ENCODE peak calls at places on chromosomes 13 and 19, in eight cellular contexts. P is endothelial cell of umbilical vein, W is breast epithelium, H is GM12891, X is suprapubic skin, R is transverse colon, Z is HCT116, N is spleen. J is an unnamed sample.

GRCh38 chr19:8445488-8446001 is 770 bp downstream of the HNRNPM start:
- DNase-seq in N (peak), X (no peak), H (no peak), R (peak), W (peak), Z (no peak), P (peak), J (peak)

GRCh38 chr19:18478545-18479311 is 40.8 kb upstream of the ISYNA1 start:
- DNase-seq in R (peak), H (peak), Z (no peak), N (peak), P (no peak), W (peak), X (peak), J (peak)

GRCh38 chr13:28137556-28137955 is 789 bp upstream of the PAN3 start:
- DNase-seq in X (no peak), P (no peak), R (no peak), N (no peak), Z (no peak), H (no peak), W (no peak), J (no peak)

GRCh38 chr19:21602105-21602658 is 96.8 kb downstream of the ZNF429 start:
- DNase-seq in P (no peak), Z (no peak), H (no peak), X (no peak), R (no peak), W (no peak), N (no peak), J (no peak)

GRCh38 chr19:925912-926594 is at the start of gene ARID3A:
- DNase-seq in P (no peak), H (no peak), R (peak), N (peak), W (no peak), Z (no peak), X (no peak), J (peak)

GRCh38 chr13:114032121-114032799 is 58.4 kb upstream of the C13orf46 start:
- DNase-seq in P (peak), H (no peak), N (no peak), X (no peak), R (no peak), W (no peak), Z (no peak), J (no peak)

GRCh38 chr19:18433039-18433691 is 4.8 kb downstream of the ISYNA1 start:
- DNase-seq in P (no peak), N (peak), R (no peak), W (no peak), X (no peak), H (no peak), Z (no peak), J (peak)

GRCh38 chr19:55642153-55643002 is 1.1 kb upstream of the ZNF581 start:
- DNase-seq in N (peak), W (no peak), P (no peak), H (no peak), X (no peak), R (peak), Z (no peak), J (peak)

GRCh38 chr19:6065685-6066365 is 44.5 kb downstream of the RFX2 start:
- DNase-seq in H (no peak), P (peak), X (peak), Z (no peak), N (no peak), R (peak), W (no peak), J (no peak)

GRCh38 chr13:108947551-108948030 is 318.2 kb downstream of the MYO16 start:
- DNase-seq in P (no peak), H (no peak), R (no peak), N (no peak), W (peak), Z (no peak), X (peak), J (peak)

GRCh38 chr13:29465741-29466293 is 129.7 kb downstream of the SLC7A1 start:
- DNase-seq in Z (no peak), R (no peak), W (peak), X (no peak), H (no peak), P (no peak), N (peak), J (peak)

GRCh38 chr13:102580552-102581169 is 16.1 kb upstream of the TPP2 start:
- DNase-seq in W (no peak), P (peak), R (no peak), Z (peak), N (no peak), X (no peak), H (no peak), J (no peak)

GRCh38 chr13:27043013-27043412 is 128.6 kb downstream of the USP12 start:
- DNase-seq in X (no peak), P (peak), W (peak), R (no peak), Z (peak), H (no peak), N (no peak), J (peak)

GRCh38 chr13:109412232-109412935 is 374.0 kb downstream of the IRS2 start:
- DNase-seq in N (no peak), R (peak), H (no peak), Z (peak), W (no peak), P (peak), X (no peak), J (no peak)

GRCh38 chr13:36131931-36132297 is 732 bp upstream of the DCLK1 start:
- DNase-seq in Z (no peak), X (peak), R (no peak), W (no peak), H (no peak), N (no peak), P (no peak), J (peak)

GRCh38 chr19:8578642-8579265 is 1.5 kb upstream of the MYO1F start:
- DNase-seq in Z (peak), X (peak), W (peak), N (peak), R (peak), H (peak), P (peak), J (peak)

GRCh38 chr13:106874308-106874707 is 306.4 kb upstream of the ARGLU1 start:
- DNase-seq in P (no peak), R (no peak), N (no peak), X (no peak), H (no peak), Z (no peak), W (no peak), J (no peak)

GRCh38 chr13:27139565-27139964 is 32.0 kb downstream of the USP12 start:
- DNase-seq in X (no peak), Z (no peak), H (no peak), W (no peak), N (no peak), P (no peak), R (no peak), J (no peak)

GRCh38 chr19:43725468-43725867 is 9.6 kb downstream of the IRGC start:
- DNase-seq in Z (no peak), H (no peak), W (no peak), P (peak), R (no peak), N (no peak), X (no peak), J (no peak)

GRCh38 chr19:5927439-5927821 is 13.4 kb downstream of the CAPS start:
- DNase-seq in R (no peak), Z (no peak), P (no peak), X (no peak), H (peak), N (no peak), W (no peak), J (no peak)

GRCh38 chr13:66665991-66666390 is 564.1 kb downstream of the PCDH9 start:
- DNase-seq in X (no peak), R (no peak), P (peak), W (peak), N (no peak), H (no peak), Z (no peak), J (no peak)

GRCh38 chr19:51549533-51550324 is 18.3 kb upstream of the SIGLEC6 start:
- DNase-seq in Z (no peak), H (no peak), R (no peak), N (no peak), W (no peak), P (no peak), X (no peak), J (no peak)

GRCh38 chr13:100305398-100305797 is 216.5 kb downstream of the PCCA start:
- DNase-seq in X (no peak), Z (no peak), R (no peak), W (no peak), H (no peak), P (no peak), N (no peak), J (no peak)

GRCh38 chr13:30453727-30454126 is 12.0 kb downstream of the HMGB1 start:
- DNase-seq in W (no peak), N (no peak), R (no peak), P (no peak), H (no peak), X (no peak), Z (no peak), J (no peak)

GRCh38 chr19:10421240-10421948 is 1.1 kb downstream of the PDE4A start:
- DNase-seq in X (no peak), N (no peak), H (no peak), W (no peak), R (no peak), Z (no peak), P (no peak), J (no peak)

GRCh38 chr19:14337510-14337909 is 43.7 kb upstream of the ADGRE5 start:
- DNase-seq in R (peak), H (no peak), X (no peak), P (peak), Z (peak), N (no peak), W (no peak), J (no peak)

GRCh38 chr13:23867027-23867491 is 22.1 kb downstream of the MIPEP start:
- DNase-seq in Z (no peak), R (no peak), H (no peak), P (peak), X (no peak), N (no peak), W (no peak), J (no peak)

GRCh38 chr13:68234278-68234677 is 1004.1 kb upstream of the PCDH9 start:
- DNase-seq in R (no peak), X (no peak), Z (no peak), W (no peak), H (no peak), P (peak), N (no peak), J (no peak)

GRCh38 chr19:40392123-40392522 is 2.1 kb upstream of the HIPK4 start:
- DNase-seq in H (no peak), R (no peak), P (no peak), W (no peak), N (no peak), X (no peak), Z (no peak), J (no peak)

GRCh38 chr19:34838753-34839431 is 65.9 kb upstream of the ZNF599 start:
- DNase-seq in W (no peak), H (no peak), R (peak), N (peak), P (peak), X (no peak), Z (no peak), J (no peak)

GRCh38 chr13:65710514-65710913 is 1519.6 kb downstream of the PCDH9 start:
- DNase-seq in R (no peak), W (no peak), N (no peak), H (no peak), Z (no peak), X (no peak), P (no peak), J (no peak)

GRCh38 chr13:23753523-23753922 is 135.7 kb downstream of the MIPEP start:
- DNase-seq in W (no peak), Z (no peak), P (no peak), N (no peak), H (no peak), X (no peak), R (no peak), J (no peak)

GRCh38 chr19:54262066-54262465 is 5.0 kb upstream of the LILRB5 start:
- DNase-seq in W (no peak), X (peak), H (no peak), N (no peak), Z (no peak), P (no peak), R (no peak), J (peak)

GRCh38 chr19:1941146-1942077 is at the start of gene CSNK1G2:
- DNase-seq in R (peak), N (peak), H (no peak), W (peak), X (no peak), P (no peak), Z (no peak), J (no peak)

GRCh38 chr13:98915563-98916348 is 62.1 kb downstream of the DOCK9 start:
- DNase-seq in Z (no peak), P (no peak), R (no peak), X (no peak), H (no peak), W (no peak), N (no peak), J (no peak)

GRCh38 chr19:49930483-49931011 is 1.2 kb upstream of the NUP62 start:
- DNase-seq in Z (peak), P (no peak), W (no peak), X (no peak), R (peak), N (peak), H (no peak), J (no peak)

GRCh38 chr19:52991484-52991883 is 22.2 kb upstream of the ERVV-1 start:
- DNase-seq in Z (no peak), R (no peak), N (no peak), W (no peak), X (no peak), H (no peak), P (peak), J (no peak)

GRCh38 chr19:14218615-14219330 is 12.8 kb upstream of the ADGRL1 start:
- DNase-seq in P (no peak), H (no peak), W (no peak), N (no peak), Z (no peak), R (no peak), X (no peak), J (no peak)

GRCh38 chr13:43787998-43788397 is 1.2 kb upstream of the ENOX1 start:
- DNase-seq in P (peak), H (no peak), Z (peak), R (no peak), W (no peak), N (no peak), X (no peak), J (no peak)

GRCh38 chr13:43785681-43786471 is 896 bp downstream of the ENOX1 start:
- DNase-seq in R (peak), W (peak), Z (no peak), P (peak), N (peak), H (peak), X (peak), J (peak)

GRCh38 chr13:43787518-43787891 is 733 bp upstream of the ENOX1 start:
- DNase-seq in Z (no peak), R (no peak), H (no peak), P (no peak), N (no peak), W (no peak), X (no peak), J (no peak)

GRCh38 chr13:43786472-43786765 is 353 bp downstream of the ENOX1 start:
- DNase-seq in N (no peak), H (no peak), W (no peak), R (no peak), X (peak), P (no peak), Z (no peak), J (no peak)

GRCh38 chr13:43786766-43787517 is at the start of gene ENOX1:
- DNase-seq in N (peak), Z (peak), H (peak), W (no peak), P (peak), X (peak), R (peak), J (peak)
- TF ChIP-seq POLR2AphosphoS5 in N (no peak), Z (no peak), H (no peak), W (peak), P (no peak), X (no peak), R (no peak), J (peak)

DNA sequence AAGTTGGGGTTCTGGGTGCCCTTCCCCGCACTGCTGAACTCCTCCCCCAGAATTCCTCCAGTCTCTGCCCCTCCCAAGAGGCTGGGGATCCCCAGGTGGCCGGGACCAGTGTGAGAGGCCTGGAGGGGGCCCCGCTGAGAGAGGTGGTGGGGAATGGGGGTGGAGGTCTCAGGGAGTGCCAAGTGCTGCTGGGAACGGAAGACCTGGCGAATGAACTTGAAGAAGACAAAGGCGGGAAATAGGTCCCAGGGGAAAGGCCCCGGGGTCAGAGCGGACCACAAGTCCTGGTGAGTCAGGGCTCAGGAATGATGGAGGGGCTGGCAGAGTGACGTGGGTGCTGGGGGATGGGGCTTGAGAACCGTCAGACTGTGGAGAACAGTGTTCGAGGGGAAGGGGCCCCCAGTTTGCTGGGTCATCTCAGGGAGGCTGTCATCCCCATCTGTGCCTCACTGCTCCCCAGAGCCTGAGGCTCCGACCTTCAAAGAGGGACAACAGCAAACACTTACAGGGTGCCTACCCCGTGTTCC is 15.8 kb upstream of the SEMA6B start:
- DNase-seq in Z (no peak), R (no peak), P (peak), N (no peak), X (no peak), H (no peak), W (peak), J (peak)
- TF ChIP-seq POLR2AphosphoS5 in Z (no peak), R (no peak), P (peak), N (peak), X (peak), H (no peak), W (peak), J (no peak)

GRCh38 chr13:50459658-50460057 is 383.8 kb downstream of the DLEU7 start:
- DNase-seq in W (no peak), Z (no peak), R (no peak), X (no peak), H (no peak), N (no peak), P (no peak), J (no peak)
- TF ChIP-seq POLR2AphosphoS5 in W (no peak), Z (no peak), R (no peak), X (no peak), H (no peak), N (no peak), P (no peak), J (no peak)

GRCh38 chr13:95304446-95304845 is 3.2 kb upstream of the ABCC4 start:
- DNase-seq in N (no peak), R (no peak), Z (no peak), W (no peak), X (no peak), P (no peak), H (no peak), J (no peak)
- TF ChIP-seq POLR2AphosphoS5 in N (no peak), R (no peak), Z (no peak), W (no peak), X (no peak), P (no peak), H (no peak), J (no peak)